ENCODE peak calls at places on chromosomes 13 and 19, in six cellular contexts. One of them, this sample, is unnamed.

GRCh38 chr19:34274827-34275625 is 20.7 kb downstream of the GARRE1 start:
- DNase-seq in stimulated activated CD4-positive, alpha-beta T cell treated with anti-CD3 and anti-CD28 coated beads, Interleukin-1b, Interleukin-23, amount 100 ng/mL, for 1 hour: no peak
- DNase-seq in adipocyte: peak
- DNase-seq in activated T-cell treated with anti-CD3 and anti-CD28 coated beads for 1 hour: no peak
- DNase-seq in pancreas: no peak
- DNase-seq in AG04449: peak
- DNase-seq in this sample: peak

GRCh38 chr19:31612873-31613272 is 263.6 kb upstream of the TSHZ3 start:
- DNase-seq in pancreas: no peak
- DNase-seq in activated T-cell treated with anti-CD3 and anti-CD28 coated beads for 1 hour: no peak
- DNase-seq in stimulated activated CD4-positive, alpha-beta T cell treated with anti-CD3 and anti-CD28 coated beads, Interleukin-1b, Interleukin-23, amount 100 ng/mL, for 1 hour: no peak
- DNase-seq in adipocyte: no peak
- DNase-seq in AG04449: no peak
- DNase-seq in this sample: no peak

GRCh38 chr19:31154021-31154420 is 195.2 kb downstream of the TSHZ3 start:
- DNase-seq in activated T-cell treated with anti-CD3 and anti-CD28 coated beads for 1 hour: no peak
- DNase-seq in stimulated activated CD4-positive, alpha-beta T cell treated with anti-CD3 and anti-CD28 coated beads, Interleukin-1b, Interleukin-23, amount 100 ng/mL, for 1 hour: no peak
- DNase-seq in adipocyte: peak
- DNase-seq in AG04449: no peak
- DNase-seq in pancreas: no peak
- DNase-seq in this sample: peak

GRCh38 chr13:21000647-21001046 is 60.7 kb downstream of the LATS2 start:
- DNase-seq in stimulated activated CD4-positive, alpha-beta T cell treated with anti-CD3 and anti-CD28 coated beads, Interleukin-1b, Interleukin-23, amount 100 ng/mL, for 1 hour: no peak
- DNase-seq in activated T-cell treated with anti-CD3 and anti-CD28 coated beads for 1 hour: no peak
- DNase-seq in pancreas: no peak
- DNase-seq in AG04449: no peak
- DNase-seq in adipocyte: no peak
- DNase-seq in this sample: no peak

GRCh38 chr19:13979224-13979623 is 26.9 kb downstream of the RFX1 start:
- DNase-seq in AG04449: no peak
- DNase-seq in adipocyte: no peak
- DNase-seq in activated T-cell treated with anti-CD3 and anti-CD28 coated beads for 1 hour: no peak
- DNase-seq in stimulated activated CD4-positive, alpha-beta T cell treated with anti-CD3 and anti-CD28 coated beads, Interleukin-1b, Interleukin-23, amount 100 ng/mL, for 1 hour: no peak
- DNase-seq in pancreas: no peak
- DNase-seq in this sample: no peak

GRCh38 chr13:40534456-40534855 is 132.0 kb downstream of the FOXO1 start:
- DNase-seq in stimulated activated CD4-positive, alpha-beta T cell treated with anti-CD3 and anti-CD28 coated beads, Interleukin-1b, Interleukin-23, amount 100 ng/mL, for 1 hour: no peak
- DNase-seq in adipocyte: no peak
- DNase-seq in AG04449: no peak
- DNase-seq in activated T-cell treated with anti-CD3 and anti-CD28 coated beads for 1 hour: no peak
- DNase-seq in pancreas: peak
- DNase-seq in this sample: no peak

GRCh38 chr19:19165396-19165795 is 4.7 kb downstream of the MEF2B start:
- DNase-seq in pancreas: no peak
- DNase-seq in activated T-cell treated with anti-CD3 and anti-CD28 coated beads for 1 hour: no peak
- DNase-seq in AG04449: no peak
- DNase-seq in adipocyte: no peak
- DNase-seq in stimulated activated CD4-positive, alpha-beta T cell treated with anti-CD3 and anti-CD28 coated beads, Interleukin-1b, Interleukin-23, amount 100 ng/mL, for 1 hour: no peak
- DNase-seq in this sample: no peak

GRCh38 chr19:55552620-55553019 is 7.3 kb upstream of the SBK3 start:
- DNase-seq in activated T-cell treated with anti-CD3 and anti-CD28 coated beads for 1 hour: no peak
- DNase-seq in stimulated activated CD4-positive, alpha-beta T cell treated with anti-CD3 and anti-CD28 coated beads, Interleukin-1b, Interleukin-23, amount 100 ng/mL, for 1 hour: no peak
- DNase-seq in pancreas: no peak
- DNase-seq in AG04449: peak
- DNase-seq in adipocyte: peak
- DNase-seq in this sample: peak

GRCh38 chr13:75986818-75987217 is 350.7 kb downstream of the LMO7 start:
- DNase-seq in adipocyte: no peak
- DNase-seq in activated T-cell treated with anti-CD3 and anti-CD28 coated beads for 1 hour: no peak
- DNase-seq in AG04449: no peak
- DNase-seq in pancreas: no peak
- DNase-seq in stimulated activated CD4-positive, alpha-beta T cell treated with anti-CD3 and anti-CD28 coated beads, Interleukin-1b, Interleukin-23, amount 100 ng/mL, for 1 hour: no peak
- DNase-seq in this sample: no peak

GRCh38 chr13:113361406-113361805 is 2.5 kb downstream of the GRTP1 start:
- DNase-seq in stimulated activated CD4-positive, alpha-beta T cell treated with anti-CD3 and anti-CD28 coated beads, Interleukin-1b, Interleukin-23, amount 100 ng/mL, for 1 hour: no peak
- DNase-seq in adipocyte: no peak
- DNase-seq in pancreas: no peak
- DNase-seq in AG04449: no peak
- DNase-seq in activated T-cell treated with anti-CD3 and anti-CD28 coated beads for 1 hour: no peak
- DNase-seq in this sample: no peak

GRCh38 chr19:6056282-6056741 is 54.0 kb downstream of the RFX2 start:
- DNase-seq in pancreas: no peak
- DNase-seq in stimulated activated CD4-positive, alpha-beta T cell treated with anti-CD3 and anti-CD28 coated beads, Interleukin-1b, Interleukin-23, amount 100 ng/mL, for 1 hour: no peak
- DNase-seq in adipocyte: no peak
- DNase-seq in AG04449: no peak
- DNase-seq in activated T-cell treated with anti-CD3 and anti-CD28 coated beads for 1 hour: no peak
- DNase-seq in this sample: no peak

GRCh38 chr13:100212904-100213538 is 124.1 kb downstream of the PCCA start:
- DNase-seq in stimulated activated CD4-positive, alpha-beta T cell treated with anti-CD3 and anti-CD28 coated beads, Interleukin-1b, Interleukin-23, amount 100 ng/mL, for 1 hour: no peak
- DNase-seq in pancreas: no peak
- DNase-seq in activated T-cell treated with anti-CD3 and anti-CD28 coated beads for 1 hour: no peak
- DNase-seq in adipocyte: no peak
- DNase-seq in AG04449: no peak
- DNase-seq in this sample: no peak

GRCh38 chr19:17677002-17677401 is 11.2 kb downstream of the UNC13A start:
- DNase-seq in adipocyte: no peak
- DNase-seq in pancreas: no peak
- DNase-seq in activated T-cell treated with anti-CD3 and anti-CD28 coated beads for 1 hour: no peak
- DNase-seq in AG04449: no peak
- DNase-seq in stimulated activated CD4-positive, alpha-beta T cell treated with anti-CD3 and anti-CD28 coated beads, Interleukin-1b, Interleukin-23, amount 100 ng/mL, for 1 hour: no peak
- DNase-seq in this sample: no peak

GRCh38 chr19:5665781-5666513 is 14.4 kb downstream of the MICOS13 start:
- DNase-seq in activated T-cell treated with anti-CD3 and anti-CD28 coated beads for 1 hour: no peak
- DNase-seq in adipocyte: peak
- DNase-seq in stimulated activated CD4-positive, alpha-beta T cell treated with anti-CD3 and anti-CD28 coated beads, Interleukin-1b, Interleukin-23, amount 100 ng/mL, for 1 hour: no peak
- DNase-seq in pancreas: no peak
- DNase-seq in AG04449: peak
- DNase-seq in this sample: no peak

GRCh38 chr19:40608957-40609356 is 7.8 kb downstream of the LTBP4 start:
- DNase-seq in activated T-cell treated with anti-CD3 and anti-CD28 coated beads for 1 hour: no peak
- DNase-seq in pancreas: no peak
- DNase-seq in AG04449: no peak
- DNase-seq in stimulated activated CD4-positive, alpha-beta T cell treated with anti-CD3 and anti-CD28 coated beads, Interleukin-1b, Interleukin-23, amount 100 ng/mL, for 1 hour: no peak
- DNase-seq in adipocyte: no peak
- DNase-seq in this sample: no peak

GRCh38 chr13:49791753-49792549 is 531 bp downstream of the KPNA3 start:
- DNase-seq in activated T-cell treated with anti-CD3 and anti-CD28 coated beads for 1 hour: peak
- DNase-seq in pancreas: peak
- DNase-seq in stimulated activated CD4-positive, alpha-beta T cell treated with anti-CD3 and anti-CD28 coated beads, Interleukin-1b, Interleukin-23, amount 100 ng/mL, for 1 hour: peak
- DNase-seq in AG04449: no peak
- DNase-seq in adipocyte: peak
- DNase-seq in this sample: no peak

GRCh38 chr13:24745861-24746617 is 17.9 kb upstream of the RNF17 start:
- DNase-seq in AG04449: no peak
- DNase-seq in stimulated activated CD4-positive, alpha-beta T cell treated with anti-CD3 and anti-CD28 coated beads, Interleukin-1b, Interleukin-23, amount 100 ng/mL, for 1 hour: no peak
- DNase-seq in pancreas: no peak
- DNase-seq in activated T-cell treated with anti-CD3 and anti-CD28 coated beads for 1 hour: no peak
- DNase-seq in adipocyte: no peak
- DNase-seq in this sample: no peak

GRCh38 chr19:44728178-44728577 is 20.3 kb upstream of the BCL3 start:
- DNase-seq in stimulated activated CD4-positive, alpha-beta T cell treated with anti-CD3 and anti-CD28 coated beads, Interleukin-1b, Interleukin-23, amount 100 ng/mL, for 1 hour: no peak
- DNase-seq in adipocyte: no peak
- DNase-seq in activated T-cell treated with anti-CD3 and anti-CD28 coated beads for 1 hour: no peak
- DNase-seq in pancreas: no peak
- DNase-seq in AG04449: no peak
- DNase-seq in this sample: no peak

GRCh38 chr19:53580871-53581835 is 43.2 kb downstream of the ZNF331 start:
- DNase-seq in activated T-cell treated with anti-CD3 and anti-CD28 coated beads for 1 hour: no peak
- DNase-seq in stimulated activated CD4-positive, alpha-beta T cell treated with anti-CD3 and anti-CD28 coated beads, Interleukin-1b, Interleukin-23, amount 100 ng/mL, for 1 hour: no peak
- DNase-seq in AG04449: no peak
- DNase-seq in pancreas: no peak
- DNase-seq in adipocyte: no peak
- DNase-seq in this sample: no peak

GRCh38 chr13:75879656-75880055 is 243.5 kb downstream of the LMO7 start:
- DNase-seq in pancreas: no peak
- DNase-seq in stimulated activated CD4-positive, alpha-beta T cell treated with anti-CD3 and anti-CD28 coated beads, Interleukin-1b, Interleukin-23, amount 100 ng/mL, for 1 hour: no peak
- DNase-seq in adipocyte: no peak
- DNase-seq in AG04449: no peak
- DNase-seq in activated T-cell treated with anti-CD3 and anti-CD28 coated beads for 1 hour: no peak
- DNase-seq in this sample: no peak

GRCh38 chr13:48037346-48038173 is at the start of gene NUDT15:
- DNase-seq in adipocyte: peak
- DNase-seq in pancreas: peak
- DNase-seq in activated T-cell treated with anti-CD3 and anti-CD28 coated beads for 1 hour: peak
- DNase-seq in stimulated activated CD4-positive, alpha-beta T cell treated with anti-CD3 and anti-CD28 coated beads, Interleukin-1b, Interleukin-23, amount 100 ng/mL, for 1 hour: peak
- DNase-seq in AG04449: peak
- DNase-seq in this sample: peak

GRCh38 chr19:8423821-8424223 is 10.7 kb downstream of the MARCHF2 start:
- DNase-seq in activated T-cell treated with anti-CD3 and anti-CD28 coated beads for 1 hour: no peak
- DNase-seq in pancreas: peak
- DNase-seq in stimulated activated CD4-positive, alpha-beta T cell treated with anti-CD3 and anti-CD28 coated beads, Interleukin-1b, Interleukin-23, amount 100 ng/mL, for 1 hour: no peak
- DNase-seq in AG04449: peak
- DNase-seq in adipocyte: peak
- DNase-seq in this sample: peak

GRCh38 chr19:45667620-45668341 is at the start of gene GIPR:
- DNase-seq in activated T-cell treated with anti-CD3 and anti-CD28 coated beads for 1 hour: peak
- DNase-seq in pancreas: peak
- DNase-seq in stimulated activated CD4-positive, alpha-beta T cell treated with anti-CD3 and anti-CD28 coated beads, Interleukin-1b, Interleukin-23, amount 100 ng/mL, for 1 hour: peak
- DNase-seq in adipocyte: peak
- DNase-seq in AG04449: no peak
- DNase-seq in this sample: no peak